ENCODE peak calls at places on chromosomes 6 and 20, in five cellular contexts. F is effector memory CD4-positive, alpha-beta T cell; M is ovary; L is ascending aorta; E is activated CD8-positive, alpha-beta memory T cell treated with anti-CD3 and anti-CD28 coated beads for 4 hours. G is an unnamed sample.

GRCh38 chr6:105452924-105453756 is 50.3 kb upstream of the PREP start:
- DNase-seq in F (peak), M (no peak), L (peak), E (peak), G (no peak)

GRCh38 chr20:23548408-23548807 is 19.9 kb downstream of the CST9L start:
- DNase-seq in F (no peak), M (no peak), L (peak), E (no peak), G (no peak)

GRCh38 chr6:119966484-119966883 is 616.9 kb upstream of the MAN1A1 start:
- DNase-seq in F (no peak), M (no peak), L (no peak), E (no peak), G (peak)

GRCh38 chr6:17679726-17680125 is 27.0 kb downstream of the NUP153 start:
- DNase-seq in F (no peak), M (no peak), L (no peak), E (no peak), G (peak)

GRCh38 chr6:5238336-5238735 is 22.4 kb downstream of the LYRM4 start:
- DNase-seq in F (no peak), M (no peak), L (no peak), E (no peak), G (no peak)

GRCh38 chr6:165767228-165767627 is 104.2 kb upstream of the PDE10A start:
- DNase-seq in F (no peak), M (no peak), L (no peak), E (no peak), G (no peak)

GRCh38 chr20:47256665-47257236 is 99.7 kb downstream of the ZMYND8 start:
- DNase-seq in F (no peak), M (no peak), L (no peak), E (no peak), G (no peak)

GRCh38 chr20:50129662-50130345 is 16.9 kb upstream of the UBE2V1 start:
- DNase-seq in F (no peak), M (no peak), L (no peak), E (no peak), G (no peak)